ENCODE peak calls at places on chromosomes 16 and 17, in ten cellular contexts. R is ovary, A is endodermal cell, V is IMR-90, W is colonic mucosa, M is psoas muscle, Q is SJSA1, Z is adrenal gland, X is left lung, L is hepatocyte. K is an unnamed sample. For H3K36me3 and H3K4me1, the result is how much of the 10 kb centered on the place peaks cover.

GRCh38 chr16:85683363-85683762 is 5.4 kb downstream of the GINS2 start:
- DNase-seq in A (no peak), W (no peak), Q (no peak), L (no peak), V (no peak), R (no peak), M (no peak), X (no peak), Z (no peak), K (no peak)

GRCh38 chr16:83882118-83882879 is 16.6 kb upstream of the MLYCD start:
- DNase-seq in Q (no peak), R (no peak), A (peak), M (peak), L (no peak), V (no peak), X (no peak), W (no peak), Z (no peak), K (no peak)

GRCh38 chr16:88376053-88376834 is 6.5 kb upstream of the ZNF469 start:
- DNase-seq in M (peak), A (no peak), V (no peak), W (no peak), Z (no peak), R (no peak), X (peak), Q (no peak), L (no peak), K (no peak)

GRCh38 chr16:86044881-86045600 is 146.1 kb downstream of the IRF8 start:
- DNase-seq in M (no peak), A (peak), W (peak), Q (no peak), V (no peak), R (no peak), X (no peak), Z (no peak), L (no peak), K (no peak)

GRCh38 chr17:38452719-38453118 is 24.5 kb downstream of the ARHGAP23 start:
- DNase-seq in X (no peak), V (no peak), L (no peak), M (no peak), Z (no peak), A (peak), W (no peak), R (no peak), Q (no peak), K (no peak)

GRCh38 chr16:56793504-56793903 is 63.6 kb downstream of the NUP93 start:
- DNase-seq in A (no peak), X (no peak), R (no peak), W (no peak), M (no peak), L (peak), Z (no peak), Q (peak), V (peak), K (no peak)

GRCh38 chr16:87279094-87279658 is 38.0 kb downstream of the C16orf95 start:
- DNase-seq in X (no peak), L (no peak), Z (no peak), A (no peak), W (no peak), Q (no peak), V (no peak), M (no peak), R (no peak), K (no peak)

GRCh38 chr16:68823401-68823800 is 19.9 kb upstream of the TANGO6 start:
- DNase-seq in V (peak), X (no peak), A (peak), R (no peak), W (no peak), Q (peak), M (no peak), L (peak), Z (no peak), K (no peak)

GRCh38 chr16:55513616-55514015 is 4.7 kb downstream of the LPCAT2 start:
- DNase-seq in Q (no peak), V (no peak), W (no peak), A (no peak), L (no peak), M (no peak), R (no peak), Z (no peak), X (no peak), K (no peak)

GRCh38 chr16:29831490-29831889 is 11.2 kb downstream of the MVP start:
- DNase-seq in V (no peak), W (no peak), A (no peak), L (no peak), Q (no peak), Z (peak), M (no peak), R (no peak), X (no peak), K (no peak)

GRCh38 chr16:802461-802860 is 1.9 kb upstream of the GNG13 start:
- DNase-seq in W (no peak), Z (no peak), Q (no peak), V (no peak), X (no peak), M (no peak), L (no peak), R (no peak), A (no peak), K (no peak)

GRCh38 chr17:147796-148740 is 10.7 kb downstream of the SCGB1C2 start:
- DNase-seq in V (no peak), M (peak), Q (no peak), A (no peak), W (no peak), L (no peak), R (peak), X (peak), Z (peak), K (no peak)

GRCh38 chr17:2054740-2055493 is at the start of gene HIC1:
- DNase-seq in Q (peak), L (peak), V (peak), X (peak), R (peak), A (peak), M (peak), W (peak), Z (peak), K (peak)

GRCh38 chr17:70130274-70130673 is 39.1 kb upstream of the KCNJ2 start:
- DNase-seq in A (no peak), W (no peak), V (no peak), Q (no peak), L (no peak), R (no peak), Z (no peak), X (no peak), M (no peak), K (no peak)

GRCh38 chr17:8001976-8002645 is at the start of gene GUCY2D:
- DNase-seq in Q (no peak), A (no peak), W (no peak), R (no peak), M (no peak), Z (no peak), V (no peak), X (peak), L (no peak), K (no peak)

GRCh38 chr16:18931756-18932155 is 5.5 kb upstream of the SMG1 start:
- DNase-seq in Q (no peak), L (no peak), W (no peak), A (no peak), V (no peak), Z (no peak), R (no peak), M (peak), X (no peak), K (no peak)

GRCh38 chr17:57261084-57261461 is 4.8 kb downstream of the MSI2 start:
- DNase-seq in X (no peak), Z (peak), A (peak), M (no peak), R (no peak), L (no peak), W (no peak), Q (no peak), V (no peak), K (no peak)

GRCh38 chr17:80035937-80036714 is at the start of gene CCDC40:
- DNase-seq in R (peak), Q (peak), L (peak), M (peak), X (peak), W (peak), Z (peak), A (peak), V (peak), K (peak)
- H3K27ac ChIP-seq in R (peak), Q (peak), L (peak), M (peak), X (peak), W (peak), Z (peak), A (peak), V (peak), K (peak)

GRCh38 chr16:67443299-67443698 is 12.4 kb downstream of the HSD11B2 start:
- DNase-seq in Q (no peak), A (no peak), Z (peak), R (peak), X (no peak), L (no peak), W (no peak), V (no peak), M (peak), K (no peak)
- H3K36me3 ChIP-seq in Q (under half), A (under half), Z (under half), R (under half), X (under half), L (under half), W (under half), V (under half), M (under half), K (under half)

GRCh38 chr17:16568541-16569357 is at the start of gene ZNF287:
- DNase-seq in Q (peak), Z (peak), R (peak), M (peak), W (peak), L (peak), A (peak), X (peak), V (peak), K (peak)
- H3K4me1 ChIP-seq in Q (under half), Z (under half), R (under half), M (under half), W (under half), L (under half), A (under half), X (under half), V (under half), K (under half)

GRCh38 chr16:14658063-14658462 is 25.3 kb downstream of the BFAR start:
- DNase-seq in M (no peak), Z (no peak), Q (no peak), R (no peak), V (no peak), X (no peak), W (peak), A (no peak), L (no peak), K (no peak)
- H3K27ac ChIP-seq in M (no peak), Z (no peak), Q (no peak), R (no peak), V (no peak), X (peak), W (peak), A (no peak), L (no peak), K (no peak)